ENCODE peak calls at places on chromosome 22, in ten cellular contexts. One of them, this sample, is unnamed.

GRCh38 chr22:23113847-23114720 is 27.7 kb downstream of the RSPH14 start:
- DNase-seq in H9: no peak
- DNase-seq in pancreas: no peak
- DNase-seq in Peyer's patch: no peak
- DNase-seq in NCI-H187 treated with DMSO at 0.1 percent for 48 hours: no peak
- DNase-seq in NCI-H1092: no peak
- DNase-seq in stimulated activated CD4-positive, alpha-beta T cell treated with anti-CD3 and anti-CD28 coated beads, Interleukin-2, amount 100 ng/mL, for 48 hours: no peak
- DNase-seq in Ammon's horn: peak
- DNase-seq in activated T-cell treated with anti-CD3 and anti-CD28 coated beads for 1 hour: no peak
- DNase-seq in iris pigment epithelial cell: no peak
- DNase-seq in this sample: peak

GRCh38 chr22:43001271-43002197 is 13.4 kb downstream of the PACSIN2 start:
- DNase-seq in NCI-H1092: no peak
- DNase-seq in Ammon's horn: peak
- DNase-seq in NCI-H187 treated with DMSO at 0.1 percent for 48 hours: no peak
- DNase-seq in H9: no peak
- DNase-seq in stimulated activated CD4-positive, alpha-beta T cell treated with anti-CD3 and anti-CD28 coated beads, Interleukin-2, amount 100 ng/mL, for 48 hours: no peak
- DNase-seq in pancreas: no peak
- DNase-seq in Peyer's patch: no peak
- DNase-seq in activated T-cell treated with anti-CD3 and anti-CD28 coated beads for 1 hour: no peak
- DNase-seq in iris pigment epithelial cell: peak
- DNase-seq in this sample: peak

GRCh38 chr22:16957781-16958180 is 50.2 kb downstream of the GAB4 start:
- DNase-seq in pancreas: no peak
- DNase-seq in stimulated activated CD4-positive, alpha-beta T cell treated with anti-CD3 and anti-CD28 coated beads, Interleukin-2, amount 100 ng/mL, for 48 hours: no peak
- DNase-seq in activated T-cell treated with anti-CD3 and anti-CD28 coated beads for 1 hour: no peak
- DNase-seq in H9: peak
- DNase-seq in Peyer's patch: no peak
- DNase-seq in Ammon's horn: no peak
- DNase-seq in iris pigment epithelial cell: no peak
- DNase-seq in NCI-H1092: no peak
- DNase-seq in NCI-H187 treated with DMSO at 0.1 percent for 48 hours: no peak
- DNase-seq in this sample: no peak

GRCh38 chr22:43337385-43337784 is 5.8 kb downstream of the SCUBE1 start:
- DNase-seq in NCI-H187 treated with DMSO at 0.1 percent for 48 hours: no peak
- DNase-seq in pancreas: no peak
- DNase-seq in iris pigment epithelial cell: no peak
- DNase-seq in Ammon's horn: no peak
- DNase-seq in NCI-H1092: no peak
- DNase-seq in H9: no peak
- DNase-seq in activated T-cell treated with anti-CD3 and anti-CD28 coated beads for 1 hour: no peak
- DNase-seq in Peyer's patch: no peak
- DNase-seq in stimulated activated CD4-positive, alpha-beta T cell treated with anti-CD3 and anti-CD28 coated beads, Interleukin-2, amount 100 ng/mL, for 48 hours: no peak
- DNase-seq in this sample: no peak

GRCh38 chr22:31829505-31829904 is 75.7 kb downstream of the DEPDC5 start:
- DNase-seq in stimulated activated CD4-positive, alpha-beta T cell treated with anti-CD3 and anti-CD28 coated beads, Interleukin-2, amount 100 ng/mL, for 48 hours: peak
- DNase-seq in activated T-cell treated with anti-CD3 and anti-CD28 coated beads for 1 hour: no peak
- DNase-seq in NCI-H1092: peak
- DNase-seq in iris pigment epithelial cell: peak
- DNase-seq in NCI-H187 treated with DMSO at 0.1 percent for 48 hours: no peak
- DNase-seq in H9: no peak
- DNase-seq in Peyer's patch: no peak
- DNase-seq in pancreas: no peak
- DNase-seq in Ammon's horn: peak
- DNase-seq in this sample: no peak

GRCh38 chr22:49555526-49555925 is 272.1 kb downstream of the BRD1 start:
- DNase-seq in NCI-H1092: no peak
- DNase-seq in stimulated activated CD4-positive, alpha-beta T cell treated with anti-CD3 and anti-CD28 coated beads, Interleukin-2, amount 100 ng/mL, for 48 hours: no peak
- DNase-seq in iris pigment epithelial cell: no peak
- DNase-seq in NCI-H187 treated with DMSO at 0.1 percent for 48 hours: no peak
- DNase-seq in Peyer's patch: no peak
- DNase-seq in H9: no peak
- DNase-seq in Ammon's horn: no peak
- DNase-seq in activated T-cell treated with anti-CD3 and anti-CD28 coated beads for 1 hour: no peak
- DNase-seq in pancreas: no peak
- DNase-seq in this sample: no peak

GRCh38 chr22:47270463-47271135 is 508.1 kb downstream of the TBC1D22A start:
- DNase-seq in Peyer's patch: no peak
- DNase-seq in NCI-H1092: no peak
- DNase-seq in Ammon's horn: no peak
- DNase-seq in H9: no peak
- DNase-seq in NCI-H187 treated with DMSO at 0.1 percent for 48 hours: no peak
- DNase-seq in iris pigment epithelial cell: no peak
- DNase-seq in stimulated activated CD4-positive, alpha-beta T cell treated with anti-CD3 and anti-CD28 coated beads, Interleukin-2, amount 100 ng/mL, for 48 hours: no peak
- DNase-seq in pancreas: no peak
- DNase-seq in activated T-cell treated with anti-CD3 and anti-CD28 coated beads for 1 hour: no peak
- DNase-seq in this sample: no peak

GRCh38 chr22:19598054-19598855 is 74.0 kb upstream of the CLDN5 start:
- DNase-seq in iris pigment epithelial cell: no peak
- DNase-seq in Peyer's patch: no peak
- DNase-seq in H9: no peak
- DNase-seq in activated T-cell treated with anti-CD3 and anti-CD28 coated beads for 1 hour: no peak
- DNase-seq in pancreas: no peak
- DNase-seq in Ammon's horn: no peak
- DNase-seq in NCI-H187 treated with DMSO at 0.1 percent for 48 hours: no peak
- DNase-seq in NCI-H1092: no peak
- DNase-seq in stimulated activated CD4-positive, alpha-beta T cell treated with anti-CD3 and anti-CD28 coated beads, Interleukin-2, amount 100 ng/mL, for 48 hours: no peak
- DNase-seq in this sample: no peak

GRCh38 chr22:30195245-30196140 is 51.1 kb downstream of the LIF start:
- DNase-seq in Peyer's patch: no peak
- DNase-seq in NCI-H1092: no peak
- DNase-seq in H9: no peak
- DNase-seq in iris pigment epithelial cell: peak
- DNase-seq in Ammon's horn: no peak
- DNase-seq in stimulated activated CD4-positive, alpha-beta T cell treated with anti-CD3 and anti-CD28 coated beads, Interleukin-2, amount 100 ng/mL, for 48 hours: no peak
- DNase-seq in NCI-H187 treated with DMSO at 0.1 percent for 48 hours: no peak
- DNase-seq in pancreas: no peak
- DNase-seq in activated T-cell treated with anti-CD3 and anti-CD28 coated beads for 1 hour: no peak
- DNase-seq in this sample: no peak

GRCh38 chr22:30444632-30445437 is 19.3 kb downstream of the MTFP1 start:
- DNase-seq in H9: peak
- DNase-seq in Ammon's horn: peak
- DNase-seq in pancreas: peak
- DNase-seq in iris pigment epithelial cell: peak
- DNase-seq in Peyer's patch: no peak
- DNase-seq in NCI-H1092: peak
- DNase-seq in stimulated activated CD4-positive, alpha-beta T cell treated with anti-CD3 and anti-CD28 coated beads, Interleukin-2, amount 100 ng/mL, for 48 hours: peak
- DNase-seq in NCI-H187 treated with DMSO at 0.1 percent for 48 hours: no peak
- DNase-seq in activated T-cell treated with anti-CD3 and anti-CD28 coated beads for 1 hour: no peak
- DNase-seq in this sample: no peak